ENCODE peak calls at places on chromosome 9, in seven cellular contexts. One of them, this sample, is unnamed.

GRCh38 chr9:106287108-106287631 is 575.8 kb upstream of the ZNF462 start:
- DNase-seq in uterus: peak; percentile 15
- DNase-seq in IMR-90: no peak
- DNase-seq in A549: no peak
- DNase-seq in GM12891: no peak
- DNase-seq in ovary: peak; percentile 23
- DNase-seq in GM12878: no peak
- DNase-seq in this sample: no peak

GRCh38 chr9:127871531-127871930 is 5.9 kb downstream of the AK1 start:
- DNase-seq in uterus: no peak
- DNase-seq in IMR-90: no peak
- DNase-seq in A549: no peak
- DNase-seq in GM12891: no peak
- DNase-seq in ovary: no peak
- DNase-seq in GM12878: no peak
- DNase-seq in this sample: no peak

GRCh38 chr9:137095664-137096517 is 9.1 kb downstream of the MAN1B1 start:
- DNase-seq in uterus: no peak
- DNase-seq in IMR-90: no peak
- DNase-seq in A549: no peak
- DNase-seq in GM12891: peak; percentile 65
- DNase-seq in ovary: no peak
- DNase-seq in GM12878: peak; percentile 61
- DNase-seq in this sample: no peak

GRCh38 chr9:100066539-100066938 is 32.3 kb downstream of the ERP44 start:
- DNase-seq in uterus: no peak
- DNase-seq in IMR-90: peak; percentile 51
- DNase-seq in A549: no peak
- DNase-seq in GM12891: no peak
- DNase-seq in ovary: no peak
- DNase-seq in GM12878: peak; percentile 25
- DNase-seq in this sample: no peak

GRCh38 chr9:90870646-90871326 is 69.2 kb downstream of the SYK start:
- DNase-seq in uterus: peak; percentile 31
- DNase-seq in IMR-90: peak; percentile 44
- DNase-seq in A549: peak; percentile 37
- DNase-seq in GM12891: no peak
- DNase-seq in ovary: no peak
- DNase-seq in GM12878: peak; percentile 17
- DNase-seq in this sample: no peak

GRCh38 chr9:81022177-81022576 is 667.2 kb downstream of the TLE1 start:
- DNase-seq in uterus: no peak
- DNase-seq in IMR-90: peak; percentile 81
- DNase-seq in A549: no peak
- DNase-seq in GM12891: no peak
- DNase-seq in ovary: no peak
- DNase-seq in GM12878: no peak
- DNase-seq in this sample: no peak

GRCh38 chr9:35652829-35653209 is 2.1 kb upstream of the SIT1 start:
- DNase-seq in uterus: no peak
- DNase-seq in IMR-90: no peak
- DNase-seq in A549: no peak
- DNase-seq in GM12891: no peak
- DNase-seq in ovary: no peak
- DNase-seq in GM12878: no peak
- DNase-seq in this sample: no peak

GRCh38 chr9:88197781-88198345 is 59.6 kb upstream of the SPATA31C2 start:
- DNase-seq in uterus: peak; percentile 25
- DNase-seq in IMR-90: peak; percentile 87
- DNase-seq in A549: peak; percentile 76
- DNase-seq in GM12891: no peak
- DNase-seq in ovary: no peak
- DNase-seq in GM12878: no peak
- DNase-seq in this sample: peak; percentile 57

GRCh38 chr9:89839952-89840351 is 235.1 kb downstream of the GADD45G start:
- DNase-seq in uterus: no peak
- DNase-seq in IMR-90: no peak
- DNase-seq in A549: no peak
- DNase-seq in GM12891: no peak
- DNase-seq in ovary: no peak
- DNase-seq in GM12878: no peak
- DNase-seq in this sample: no peak

GRCh38 chr9:136985027-136985602 is 2.3 kb downstream of the LCNL1 start:
- DNase-seq in uterus: no peak
- DNase-seq in IMR-90: no peak
- DNase-seq in A549: no peak
- DNase-seq in GM12891: no peak
- DNase-seq in ovary: no peak
- DNase-seq in GM12878: no peak
- DNase-seq in this sample: no peak

GRCh38 chr9:127898433-127899199 is 787 bp downstream of the ST6GALNAC6 start:
- DNase-seq in uterus: peak; percentile 75
- DNase-seq in IMR-90: peak; percentile 89
- DNase-seq in A549: no peak
- DNase-seq in GM12891: no peak
- DNase-seq in ovary: peak; percentile 79
- DNase-seq in GM12878: no peak
- DNase-seq in this sample: no peak

GRCh38 chr9:124191691-124192208 is 66.0 kb upstream of the NEK6 start:
- DNase-seq in uterus: no peak
- DNase-seq in IMR-90: no peak
- DNase-seq in A549: no peak
- DNase-seq in GM12891: no peak
- DNase-seq in ovary: no peak
- DNase-seq in GM12878: no peak
- DNase-seq in this sample: no peak

GRCh38 chr9:121122450-121123032 is 47.8 kb downstream of the CNTRL start:
- DNase-seq in uterus: no peak
- DNase-seq in IMR-90: no peak
- DNase-seq in A549: no peak
- DNase-seq in GM12891: no peak
- DNase-seq in ovary: no peak
- DNase-seq in GM12878: peak; percentile 40
- DNase-seq in this sample: no peak

GRCh38 chr9:123349691-123350480 is 6.1 kb upstream of the CRB2 start:
- DNase-seq in uterus: no peak
- DNase-seq in IMR-90: peak; percentile 43
- DNase-seq in A549: peak; percentile 52
- DNase-seq in GM12891: peak; percentile 80
- DNase-seq in ovary: peak; percentile 51
- DNase-seq in GM12878: no peak
- DNase-seq in this sample: peak; percentile 97

GRCh38 chr9:89768650-89769071 is 163.8 kb downstream of the GADD45G start:
- DNase-seq in uterus: peak; percentile 78
- DNase-seq in IMR-90: no peak
- DNase-seq in A549: no peak
- DNase-seq in GM12891: no peak
- DNase-seq in ovary: no peak
- DNase-seq in GM12878: no peak
- DNase-seq in this sample: no peak

GRCh38 chr9:100011062-100011681 is 87.6 kb downstream of the ERP44 start:
- DNase-seq in uterus: no peak
- DNase-seq in IMR-90: peak; percentile 67
- DNase-seq in A549: peak; percentile 72
- DNase-seq in GM12891: no peak
- DNase-seq in ovary: no peak
- DNase-seq in GM12878: peak; percentile 38
- DNase-seq in this sample: peak; percentile 15

GRCh38 chr9:103721056-103721455 is 373.1 kb upstream of the SMC2 start:
- DNase-seq in uterus: no peak
- DNase-seq in IMR-90: no peak
- DNase-seq in A549: no peak
- DNase-seq in GM12891: no peak
- DNase-seq in ovary: no peak
- DNase-seq in GM12878: no peak
- DNase-seq in this sample: no peak

GRCh38 chr9:136525207-136525606 is 20.6 kb downstream of the NOTCH1 start:
- DNase-seq in uterus: no peak
- DNase-seq in IMR-90: no peak
- DNase-seq in A549: no peak
- DNase-seq in GM12891: no peak
- DNase-seq in ovary: no peak
- DNase-seq in GM12878: no peak
- DNase-seq in this sample: no peak

GRCh38 chr9:20087481-20087880 is 298.6 kb upstream of the SLC24A2 start:
- DNase-seq in uterus: no peak
- DNase-seq in IMR-90: peak; percentile 6
- DNase-seq in A549: no peak
- DNase-seq in GM12891: no peak
- DNase-seq in ovary: no peak
- DNase-seq in GM12878: no peak
- DNase-seq in this sample: no peak

GRCh38 chr9:136552117-136552685 is 6.4 kb upstream of the NOTCH1 start:
- DNase-seq in uterus: peak; percentile 64
- DNase-seq in IMR-90: peak; percentile 74
- DNase-seq in A549: no peak
- DNase-seq in GM12891: no peak
- DNase-seq in ovary: no peak
- DNase-seq in GM12878: no peak
- DNase-seq in this sample: no peak

GRCh38 chr9:120761011-120761410 is 32.2 kb downstream of the FBXW2 start:
- DNase-seq in uterus: no peak
- DNase-seq in IMR-90: no peak
- DNase-seq in A549: no peak
- DNase-seq in GM12891: no peak
- DNase-seq in ovary: no peak
- DNase-seq in GM12878: no peak
- DNase-seq in this sample: no peak

GRCh38 chr9:107334103-107334776 is 51.2 kb downstream of the RAD23B start:
- DNase-seq in uterus: no peak
- DNase-seq in IMR-90: no peak
- DNase-seq in A549: no peak
- DNase-seq in GM12891: no peak
- DNase-seq in ovary: no peak
- DNase-seq in GM12878: no peak
- DNase-seq in this sample: no peak
- TF ChIP-seq POLR2A in uterus: no peak
- TF ChIP-seq POLR2A in IMR-90: no peak
- TF ChIP-seq POLR2A in A549: no peak
- TF ChIP-seq POLR2A in GM12891: no peak
- TF ChIP-seq POLR2A in ovary: no peak
- TF ChIP-seq POLR2A in GM12878: peak; percentile 54
- TF ChIP-seq POLR2A in this sample: no peak

DNA sequence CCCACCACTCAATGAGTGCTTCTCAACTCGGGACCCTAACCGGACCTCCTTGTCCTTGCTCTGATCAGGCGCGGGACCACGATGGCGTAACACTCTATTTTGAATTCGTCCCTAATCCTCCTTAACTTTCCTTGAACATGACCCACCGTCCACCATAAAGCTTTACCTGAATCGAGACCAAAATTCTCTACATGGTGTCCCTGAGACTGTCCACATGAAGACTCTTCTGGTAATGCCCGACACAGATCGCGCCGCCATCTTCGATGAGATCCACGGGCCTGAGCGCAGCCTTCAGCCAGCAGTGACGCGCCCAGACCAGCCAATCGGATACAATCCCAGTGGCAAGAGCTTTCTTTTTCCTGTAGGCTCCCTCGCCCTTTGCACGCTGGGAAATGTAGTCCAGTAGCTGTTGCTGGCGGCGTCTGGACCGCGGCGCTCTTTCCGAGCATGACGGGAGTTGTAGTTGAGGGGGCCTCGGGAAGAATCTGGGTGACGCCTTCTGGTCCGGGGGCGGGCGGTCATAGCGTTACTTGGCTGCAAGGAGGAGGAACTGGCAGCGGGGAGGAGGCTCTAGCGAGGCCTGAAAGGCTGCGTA is at the start of the genes MRPL50 and ZNF189:
- DNase-seq in uterus: peak; percentile 99
- DNase-seq in IMR-90: peak; percentile 99
- DNase-seq in A549: peak; percentile 98
- DNase-seq in GM12891: peak; percentile 71
- DNase-seq in ovary: peak; percentile 97
- DNase-seq in GM12878: peak; percentile 93
- DNase-seq in this sample: peak; percentile 96
- TF ChIP-seq POLR2A in uterus: peak; percentile 72
- TF ChIP-seq POLR2A in IMR-90: peak; percentile 95
- TF ChIP-seq POLR2A in A549: peak; percentile 74
- TF ChIP-seq POLR2A in GM12891: peak; percentile 95
- TF ChIP-seq POLR2A in ovary: peak; percentile 93
- TF ChIP-seq POLR2A in GM12878: peak; percentile 96
- TF ChIP-seq POLR2A in this sample: peak; percentile 81

DNA sequence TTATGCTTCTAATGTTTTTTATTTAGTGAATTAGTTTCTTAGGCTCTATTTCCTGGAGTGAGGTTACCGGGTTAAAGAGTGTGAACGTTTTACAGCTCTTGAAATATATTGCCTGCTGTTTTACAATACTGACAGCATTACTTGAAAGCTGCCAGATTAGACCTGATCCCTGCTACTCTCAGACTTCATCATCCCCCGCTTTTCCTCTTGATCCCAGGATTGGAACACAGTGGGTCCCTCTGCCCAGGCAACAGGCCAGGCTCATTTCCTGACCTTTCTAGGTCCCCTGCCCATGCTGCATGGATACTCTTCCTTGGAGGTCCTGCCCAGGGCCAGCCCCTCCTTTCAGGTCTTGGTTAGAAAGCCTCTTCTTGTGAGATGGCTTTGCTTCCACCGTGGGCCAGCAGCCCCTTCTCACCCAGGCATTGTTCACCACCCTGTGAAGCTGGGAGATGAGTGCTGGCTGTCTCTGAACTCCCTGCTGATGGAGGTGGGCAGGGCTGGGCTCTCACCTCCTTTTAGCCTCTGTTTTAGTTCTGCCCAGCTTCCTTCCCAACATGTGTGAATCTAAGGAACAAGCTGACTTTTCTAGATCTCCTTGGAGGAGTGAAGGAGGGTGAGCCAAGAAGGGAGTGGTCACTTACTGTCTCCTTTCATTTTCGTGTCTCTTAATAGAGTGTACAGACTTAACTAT is 15.5 kb upstream of the FAM120AOS start:
- DNase-seq in uterus: peak; percentile 30
- DNase-seq in IMR-90: peak; percentile 43
- DNase-seq in A549: no peak
- DNase-seq in GM12891: no peak
- DNase-seq in ovary: no peak
- DNase-seq in GM12878: no peak
- DNase-seq in this sample: no peak
- TF ChIP-seq POLR2A in uterus: no peak
- TF ChIP-seq POLR2A in IMR-90: no peak
- TF ChIP-seq POLR2A in A549: no peak
- TF ChIP-seq POLR2A in GM12891: no peak
- TF ChIP-seq POLR2A in ovary: no peak
- TF ChIP-seq POLR2A in GM12878: no peak
- TF ChIP-seq POLR2A in this sample: no peak

DNA sequence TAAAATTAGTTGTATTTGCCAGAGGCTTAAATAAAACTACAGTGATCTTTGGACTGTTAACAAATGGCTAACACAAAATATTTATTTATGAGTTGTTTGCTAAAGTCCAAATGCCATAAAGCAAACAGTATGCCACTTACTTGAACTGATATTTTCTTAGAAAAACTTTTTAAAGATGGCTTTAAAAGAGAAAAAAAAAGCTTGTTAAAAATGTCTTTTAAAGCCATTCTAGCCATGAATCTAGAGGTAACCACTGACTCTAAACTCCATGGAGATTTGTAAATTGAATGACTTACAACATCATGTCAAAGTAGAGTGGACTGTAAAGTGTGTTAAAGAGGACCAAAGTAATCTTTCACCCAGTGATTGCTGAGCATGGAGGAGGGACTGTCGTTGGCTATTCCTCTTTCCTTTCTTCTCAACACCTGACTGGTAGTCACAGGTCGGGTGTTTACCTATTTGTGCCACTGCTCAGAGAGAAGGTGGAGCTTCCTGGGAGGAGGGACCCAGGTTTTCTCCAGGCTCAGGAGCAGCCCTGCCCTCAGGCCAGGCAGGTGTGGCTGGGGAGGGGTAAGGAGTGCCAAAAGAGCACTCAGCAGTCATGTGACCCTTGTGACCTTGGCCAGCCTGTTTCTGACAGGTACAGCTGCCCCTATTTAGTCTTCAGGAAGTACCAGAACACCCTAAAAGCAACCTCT is 69.1 kb upstream of the TJP2 start:
- DNase-seq in uterus: no peak
- DNase-seq in IMR-90: no peak
- DNase-seq in A549: no peak
- DNase-seq in GM12891: no peak
- DNase-seq in ovary: no peak
- DNase-seq in GM12878: no peak
- DNase-seq in this sample: no peak
- TF ChIP-seq POLR2A in uterus: no peak
- TF ChIP-seq POLR2A in IMR-90: no peak
- TF ChIP-seq POLR2A in A549: no peak
- TF ChIP-seq POLR2A in GM12891: no peak
- TF ChIP-seq POLR2A in ovary: no peak
- TF ChIP-seq POLR2A in GM12878: no peak
- TF ChIP-seq POLR2A in this sample: no peak